ENCODE peak calls at places on chromosomes 1 and 21, in six cellular contexts. K, D, R, U, W and E are unnamed samples.

GRCh38 chr1:93770640-93771039 is 89.0 kb upstream of the BCAR3 start:
- DNase-seq in K (no peak), D (no peak), R (no peak), U (no peak), W (no peak), E (no peak)

GRCh38 chr21:42315296-42315891 is at the start of gene TFF3:
- DNase-seq in K (peak; percentile 42), D (no peak), R (peak; percentile 85), U (no peak), W (peak; percentile 79), E (no peak)

GRCh38 chr1:25572708-25573590 is 29.5 kb downstream of the LDLRAP1 start:
- DNase-seq in K (peak; percentile 78), D (no peak), R (peak; percentile 63), U (peak; percentile 61), W (no peak), E (no peak)

GRCh38 chr1:34266127-34266951 is 89.6 kb downstream of the C1orf94 start:
- DNase-seq in K (no peak), D (no peak), R (no peak), U (no peak), W (no peak), E (no peak)

GRCh38 chr1:165637427-165637826 is 6.4 kb downstream of the MGST3 start:
- DNase-seq in K (peak; percentile 92), D (no peak), R (peak; percentile 46), U (peak; percentile 98), W (no peak), E (no peak)

GRCh38 chr1:25644962-25645361 is 28.4 kb downstream of the MAN1C1 start:
- DNase-seq in K (no peak), D (no peak), R (no peak), U (no peak), W (no peak), E (no peak)

GRCh38 chr1:93670141-93670540 is 11.5 kb downstream of the BCAR3 start:
- DNase-seq in K (peak; percentile 77), D (no peak), R (no peak), U (peak; percentile 86), W (no peak), E (no peak)

GRCh38 chr1:9289090-9289534 is 3.6 kb upstream of the SPSB1 start:
- DNase-seq in K (peak; percentile 80), D (no peak), R (peak; percentile 90), U (peak; percentile 83), W (peak; percentile 61), E (peak; percentile 63)

GRCh38 chr1:101364370-101365120 is 127.7 kb downstream of the S1PR1 start:
- DNase-seq in K (no peak), D (no peak), R (no peak), U (no peak), W (no peak), E (no peak)

GRCh38 chr1:197302775-197303174 is 34.7 kb downstream of the CRB1 start:
- DNase-seq in K (peak; percentile 24), D (peak; percentile 38), R (no peak), U (no peak), W (no peak), E (no peak)

GRCh38 chr1:94698759-94699502 is 121.2 kb upstream of the SLC44A3 start:
- DNase-seq in K (peak; percentile 64), D (peak; percentile 68), R (no peak), U (peak; percentile 40), W (no peak), E (no peak)

GRCh38 chr1:201169971-201170532 is 15.8 kb upstream of the TMEM9 start:
- DNase-seq in K (no peak), D (no peak), R (no peak), U (no peak), W (no peak), E (no peak)

GRCh38 chr1:216032977-216033376 is 390.3 kb downstream of the USH2A start:
- DNase-seq in K (no peak), D (no peak), R (no peak), U (no peak), W (no peak), E (no peak)

GRCh38 chr1:100730130-100730529 is 10.6 kb downstream of the VCAM1 start:
- DNase-seq in K (peak; percentile 64), D (no peak), R (no peak), U (no peak), W (no peak), E (no peak)

GRCh38 chr1:151362308-151363155 is 10.0 kb downstream of the SELENBP1 start:
- DNase-seq in K (no peak), D (no peak), R (no peak), U (no peak), W (no peak), E (no peak)

GRCh38 chr1:17098440-17099317 is 20.6 kb downstream of the PADI2 start:
- DNase-seq in K (peak; percentile 16), D (no peak), R (no peak), U (peak; percentile 29), W (no peak), E (no peak)

GRCh38 chr21:36703626-36704280 is 4.8 kb downstream of the SIM2 start:
- DNase-seq in K (no peak), D (no peak), R (no peak), U (no peak), W (no peak), E (no peak)

GRCh38 chr21:14755086-14755485 is 209.0 kb upstream of the SAMSN1 start:
- DNase-seq in K (no peak), D (no peak), R (no peak), U (no peak), W (no peak), E (no peak)

GRCh38 chr1:235923466-235924008 is 56.8 kb upstream of the LYST start:
- DNase-seq in K (peak; percentile 83), D (no peak), R (peak; percentile 84), U (peak; percentile 58), W (peak; percentile 80), E (no peak)

GRCh38 chr21:41958886-41959563 is 5.2 kb upstream of the C2CD2 start:
- DNase-seq in K (no peak), D (no peak), R (no peak), U (no peak), W (no peak), E (no peak)

GRCh38 chr1:66559517-66559916 is 25.6 kb downstream of the SGIP1 start:
- DNase-seq in K (no peak), D (no peak), R (no peak), U (no peak), W (no peak), E (no peak)

GRCh38 chr1:42340093-42340492 is 5.1 kb upstream of the FOXJ3 start:
- DNase-seq in K (no peak), D (no peak), R (peak; percentile 68), U (no peak), W (no peak), E (no peak)

GRCh38 chr1:201391651-201392511 is 7.2 kb downstream of the LAD1 start:
- DNase-seq in K (peak; percentile 51), D (no peak), R (no peak), U (no peak), W (no peak), E (no peak)

GRCh38 chr1:55052221-55053142 is 13.1 kb downstream of the PCSK9 start:
- DNase-seq in K (no peak), D (no peak), R (no peak), U (no peak), W (no peak), E (no peak)

GRCh38 chr1:205811660-205812059 is 1.3 kb downstream of the SLC41A1 start:
- DNase-seq in K (no peak), D (no peak), R (no peak), U (peak; percentile 36), W (no peak), E (no peak)

GRCh38 chr1:22326372-22326915 is 125.2 kb upstream of the ZBTB40 start:
- DNase-seq in K (no peak), D (no peak), R (no peak), U (no peak), W (no peak), E (no peak)

GRCh38 chr1:112706505-112707216 is at the start of gene RHOC:
- DNase-seq in K (peak; percentile 65), D (no peak), R (peak; percentile 73), U (peak; percentile 52), W (peak; percentile 85), E (peak; percentile 74)

GRCh38 chr1:112703706-112704105 is 3.2 kb downstream of the RHOC start:
- DNase-seq in K (no peak), D (no peak), R (no peak), U (no peak), W (no peak), E (no peak)

GRCh38 chr1:112707217-112708001 is 482 bp upstream of the RHOC start:
- DNase-seq in K (peak; percentile 91), D (peak; percentile 34), R (peak; percentile 90), U (peak; percentile 94), W (peak; percentile 92), E (peak; percentile 92)

GRCh38 chr1:112704511-112704907 is 2.4 kb downstream of the RHOC start:
- DNase-seq in K (no peak), D (no peak), R (no peak), U (no peak), W (no peak), E (no peak)

GRCh38 chr1:112704908-112705627 is 1.9 kb downstream of the RHOC start:
- DNase-seq in K (peak; percentile 98), D (peak; percentile 82), R (peak; percentile 90), U (peak; percentile 97), W (peak; percentile 90), E (peak; percentile 96)
- H3K4me3 ChIP-seq in K (peak overlapping the region; percentile 90), D (peak overlapping the region; percentile 88), R (peak overlapping the region; percentile 54), U (peak overlapping the region; percentile 93), W (peak overlapping the region; percentile 5), E (peak overlapping the region; percentile 78)

GRCh38 chr1:193068013-193068412 is 8.6 kb downstream of the RO60 start:
- DNase-seq in K (no peak), D (no peak), R (no peak), U (no peak), W (no peak), E (no peak)

GRCh38 chr1:193069748-193070394 is 10.5 kb downstream of the RO60 start:
- DNase-seq in K (peak; percentile 26), D (no peak), R (no peak), U (peak; percentile 16), W (no peak), E (no peak)

GRCh38 chr1:193066606-193067005 is 7.2 kb downstream of the RO60 start:
- DNase-seq in K (no peak), D (no peak), R (no peak), U (no peak), W (no peak), E (no peak)

GRCh38 chr1:193070942-193071341 is 11.5 kb downstream of the RO60 start:
- DNase-seq in K (peak; percentile 72), D (no peak), R (no peak), U (no peak), W (no peak), E (no peak)

GRCh38 chr1:193070395-193070753 is 11.0 kb downstream of the RO60 start:
- DNase-seq in K (peak; percentile 39), D (no peak), R (no peak), U (peak; percentile 8), W (no peak), E (no peak)
- TF ChIP-seq CTCF in K (no peak), D (no peak), R (no peak), U (no peak), W (no peak), E (no peak)

DNA sequence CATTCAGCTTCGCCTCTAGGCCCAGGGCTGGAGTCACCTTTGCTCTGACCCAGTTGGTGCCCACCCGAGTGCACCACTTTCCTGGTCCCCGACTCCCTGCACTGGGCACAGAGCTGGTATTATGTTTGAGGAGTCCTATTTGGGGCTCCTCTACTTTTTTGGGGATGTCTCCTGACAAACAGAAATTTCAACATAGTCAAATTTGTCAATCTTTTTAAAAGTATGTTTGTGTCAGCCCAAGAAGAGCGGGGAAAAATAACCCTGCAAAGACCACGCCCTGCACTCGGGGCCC is 11.6 kb downstream of the FAM229A start:
- DNase-seq in K (no peak), D (no peak), R (no peak), U (no peak), W (peak; percentile 55), E (no peak)
- H3K4me3 ChIP-seq in K (peak overlapping the region; percentile 60), D (peak overlapping the region; percentile 71), R (peak overlapping the region; percentile 76), U (peak overlapping the region; percentile 59), W (no peak overlapping the region), E (peak overlapping the region; percentile 69)

GRCh38 chr1:109482796-109483638 is 688 bp upstream of the ATXN7L2 start:
- DNase-seq in K (no peak), D (no peak), R (no peak), U (no peak), W (peak; percentile 76), E (peak; percentile 54)
- TF ChIP-seq CTCF in K (no peak), D (no peak), R (no peak), U (no peak), W (no peak), E (no peak)